ENCODE peak calls at places on chromosome X, in seven cellular contexts. One of them, this sample, is unnamed. For H3K9me3, the result is how much of the 10 kb centered on the place peaks cover.

GRCh38 chrX:2552621-2553297 is 52.0 kb upstream of the DHRSX start:
- DNase-seq in effector memory CD4-positive, alpha-beta T cell: no peak
- DNase-seq in adipocyte: peak
- DNase-seq in endothelial cell of umbilical vein: no peak
- DNase-seq in heart right ventricle: no peak
- DNase-seq in right cardiac atrium: no peak
- DNase-seq in PC-3: peak
- DNase-seq in this sample: no peak

GRCh38 chrX:74421181-74422028 is at the start of gene SLC16A2:
- DNase-seq in effector memory CD4-positive, alpha-beta T cell: no peak
- DNase-seq in adipocyte: peak
- DNase-seq in endothelial cell of umbilical vein: peak
- DNase-seq in heart right ventricle: peak
- DNase-seq in right cardiac atrium: peak
- DNase-seq in PC-3: peak
- DNase-seq in this sample: no peak

GRCh38 chrX:102560423-102561068 is 38.8 kb upstream of the ARMCX5 start:
- DNase-seq in effector memory CD4-positive, alpha-beta T cell: no peak
- DNase-seq in adipocyte: no peak
- DNase-seq in endothelial cell of umbilical vein: no peak
- DNase-seq in heart right ventricle: no peak
- DNase-seq in right cardiac atrium: no peak
- DNase-seq in PC-3: no peak
- DNase-seq in this sample: no peak

GRCh38 chrX:115588180-115588579 is 27.2 kb downstream of the PLS3 start:
- DNase-seq in effector memory CD4-positive, alpha-beta T cell: no peak
- DNase-seq in adipocyte: peak
- DNase-seq in endothelial cell of umbilical vein: no peak
- DNase-seq in heart right ventricle: no peak
- DNase-seq in right cardiac atrium: no peak
- DNase-seq in PC-3: no peak
- DNase-seq in this sample: no peak

GRCh38 chrX:70360366-70360765 is 62.7 kb upstream of the GDPD2 start:
- DNase-seq in effector memory CD4-positive, alpha-beta T cell: no peak
- DNase-seq in adipocyte: no peak
- DNase-seq in endothelial cell of umbilical vein: no peak
- DNase-seq in heart right ventricle: no peak
- DNase-seq in right cardiac atrium: no peak
- DNase-seq in PC-3: no peak
- DNase-seq in this sample: no peak

GRCh38 chrX:123424546-123424945 is 240.5 kb downstream of the GRIA3 start:
- DNase-seq in effector memory CD4-positive, alpha-beta T cell: no peak
- DNase-seq in adipocyte: peak
- DNase-seq in endothelial cell of umbilical vein: no peak
- DNase-seq in heart right ventricle: no peak
- DNase-seq in right cardiac atrium: no peak
- DNase-seq in PC-3: peak
- DNase-seq in this sample: no peak

GRCh38 chrX:150649096-150649870 is 43.9 kb upstream of the MTMR1 start:
- DNase-seq in effector memory CD4-positive, alpha-beta T cell: no peak
- DNase-seq in adipocyte: peak
- DNase-seq in endothelial cell of umbilical vein: peak
- DNase-seq in heart right ventricle: no peak
- DNase-seq in right cardiac atrium: no peak
- DNase-seq in PC-3: peak
- DNase-seq in this sample: no peak

GRCh38 chrX:8692886-8693285 is 39.1 kb downstream of the ANOS1 start:
- DNase-seq in effector memory CD4-positive, alpha-beta T cell: no peak
- DNase-seq in adipocyte: no peak
- DNase-seq in endothelial cell of umbilical vein: peak
- DNase-seq in heart right ventricle: no peak
- DNase-seq in right cardiac atrium: no peak
- DNase-seq in PC-3: peak
- DNase-seq in this sample: no peak

GRCh38 chrX:53013291-53013690 is 35.3 kb upstream of the GPR173 start:
- DNase-seq in effector memory CD4-positive, alpha-beta T cell: no peak
- DNase-seq in adipocyte: no peak
- DNase-seq in endothelial cell of umbilical vein: no peak
- DNase-seq in heart right ventricle: no peak
- DNase-seq in right cardiac atrium: no peak
- DNase-seq in PC-3: no peak
- DNase-seq in this sample: no peak

GRCh38 chrX:124504106-124504983 is 158.0 kb downstream of the SH2D1A start:
- DNase-seq in effector memory CD4-positive, alpha-beta T cell: no peak
- DNase-seq in adipocyte: peak
- DNase-seq in endothelial cell of umbilical vein: no peak
- DNase-seq in heart right ventricle: no peak
- DNase-seq in right cardiac atrium: no peak
- DNase-seq in PC-3: no peak
- DNase-seq in this sample: no peak

GRCh38 chrX:96791559-96791958 is 92.1 kb upstream of the RPA4 start:
- DNase-seq in effector memory CD4-positive, alpha-beta T cell: no peak
- DNase-seq in adipocyte: no peak
- DNase-seq in endothelial cell of umbilical vein: no peak
- DNase-seq in heart right ventricle: no peak
- DNase-seq in right cardiac atrium: no peak
- DNase-seq in PC-3: no peak
- DNase-seq in this sample: no peak

GRCh38 chrX:133335027-133335426 is 80.3 kb downstream of the GPC4 start:
- DNase-seq in effector memory CD4-positive, alpha-beta T cell: no peak
- DNase-seq in adipocyte: peak
- DNase-seq in endothelial cell of umbilical vein: no peak
- DNase-seq in heart right ventricle: no peak
- DNase-seq in right cardiac atrium: no peak
- DNase-seq in PC-3: peak
- DNase-seq in this sample: no peak

GRCh38 chrX:1596676-1597344 is 5.4 kb downstream of the AKAP17A start:
- DNase-seq in effector memory CD4-positive, alpha-beta T cell: no peak
- DNase-seq in adipocyte: no peak
- DNase-seq in endothelial cell of umbilical vein: no peak
- DNase-seq in heart right ventricle: no peak
- DNase-seq in right cardiac atrium: no peak
- DNase-seq in PC-3: no peak
- DNase-seq in this sample: peak

GRCh38 chrX:110143454-110144210 is 140.7 kb downstream of the TMEM164 start:
- DNase-seq in effector memory CD4-positive, alpha-beta T cell: no peak
- DNase-seq in adipocyte: no peak
- DNase-seq in endothelial cell of umbilical vein: no peak
- DNase-seq in heart right ventricle: no peak
- DNase-seq in right cardiac atrium: no peak
- DNase-seq in PC-3: no peak
- DNase-seq in this sample: no peak

GRCh38 chrX:27575565-27575964 is 14.6 kb upstream of the DCAF8L2 start:
- DNase-seq in effector memory CD4-positive, alpha-beta T cell: no peak
- DNase-seq in adipocyte: peak
- DNase-seq in endothelial cell of umbilical vein: peak
- DNase-seq in heart right ventricle: no peak
- DNase-seq in right cardiac atrium: no peak
- DNase-seq in PC-3: peak
- DNase-seq in this sample: no peak

GRCh38 chrX:150256297-150256650 is 106.8 kb upstream of the MAMLD1 start:
- DNase-seq in effector memory CD4-positive, alpha-beta T cell: no peak
- DNase-seq in adipocyte: no peak
- DNase-seq in endothelial cell of umbilical vein: no peak
- DNase-seq in heart right ventricle: no peak
- DNase-seq in right cardiac atrium: no peak
- DNase-seq in PC-3: no peak
- DNase-seq in this sample: no peak

DNA sequence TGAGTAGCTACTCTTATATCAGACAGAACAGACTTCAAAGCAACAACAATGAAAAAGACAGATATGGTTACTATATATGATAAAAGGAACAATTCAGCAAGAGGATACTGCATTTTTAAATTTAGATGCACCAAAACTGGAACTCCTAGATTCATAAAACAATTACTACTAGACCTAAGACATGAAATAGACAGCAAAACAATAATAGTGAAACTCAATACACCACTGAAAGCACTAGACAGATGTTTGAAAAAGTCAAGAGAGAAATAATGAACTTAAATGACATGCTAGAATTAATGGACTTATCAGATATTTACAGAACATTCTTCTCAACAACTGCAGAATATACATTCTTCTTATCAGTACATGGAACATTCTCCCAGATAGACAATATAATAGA is 99.5 kb upstream of the ITM2A start:
- DNase-seq in effector memory CD4-positive, alpha-beta T cell: no peak
- DNase-seq in adipocyte: no peak
- DNase-seq in endothelial cell of umbilical vein: no peak
- DNase-seq in heart right ventricle: no peak
- DNase-seq in right cardiac atrium: no peak
- DNase-seq in PC-3: no peak
- DNase-seq in this sample: no peak
- H3K9me3 ChIP-seq in effector memory CD4-positive, alpha-beta T cell: under half
- H3K9me3 ChIP-seq in adipocyte: under half
- H3K9me3 ChIP-seq in endothelial cell of umbilical vein: under half
- H3K9me3 ChIP-seq in heart right ventricle: under half
- H3K9me3 ChIP-seq in right cardiac atrium: under half
- H3K9me3 ChIP-seq in PC-3: under half
- H3K9me3 ChIP-seq in this sample: under half

DNA sequence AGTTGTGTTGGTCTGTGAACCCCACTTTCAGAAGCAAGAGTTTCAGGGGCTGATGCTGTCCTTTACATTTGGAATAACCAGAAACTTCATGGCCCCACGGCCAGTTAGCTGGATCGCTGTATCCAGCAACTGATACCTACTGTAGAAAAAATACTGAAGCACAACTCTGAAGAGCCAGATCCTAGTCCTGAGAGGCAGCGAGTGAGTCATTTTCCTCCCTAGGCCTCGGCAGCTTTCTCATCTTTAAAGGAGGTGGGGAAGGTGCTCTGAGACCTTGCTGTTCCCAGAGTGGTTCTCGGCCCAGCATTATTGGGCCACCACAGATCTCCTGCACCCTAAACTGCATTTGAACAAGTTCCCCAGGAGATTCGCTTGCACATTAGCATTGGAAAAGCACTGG is 63.2 kb downstream of the NHS start:
- DNase-seq in effector memory CD4-positive, alpha-beta T cell: no peak
- DNase-seq in adipocyte: no peak
- DNase-seq in endothelial cell of umbilical vein: no peak
- DNase-seq in heart right ventricle: no peak
- DNase-seq in right cardiac atrium: no peak
- DNase-seq in PC-3: no peak
- DNase-seq in this sample: no peak
- H3K9me3 ChIP-seq in effector memory CD4-positive, alpha-beta T cell: under half
- H3K9me3 ChIP-seq in adipocyte: under half
- H3K9me3 ChIP-seq in endothelial cell of umbilical vein: under half
- H3K9me3 ChIP-seq in heart right ventricle: under half
- H3K9me3 ChIP-seq in right cardiac atrium: under half
- H3K9me3 ChIP-seq in PC-3: under half
- H3K9me3 ChIP-seq in this sample: under half

DNA sequence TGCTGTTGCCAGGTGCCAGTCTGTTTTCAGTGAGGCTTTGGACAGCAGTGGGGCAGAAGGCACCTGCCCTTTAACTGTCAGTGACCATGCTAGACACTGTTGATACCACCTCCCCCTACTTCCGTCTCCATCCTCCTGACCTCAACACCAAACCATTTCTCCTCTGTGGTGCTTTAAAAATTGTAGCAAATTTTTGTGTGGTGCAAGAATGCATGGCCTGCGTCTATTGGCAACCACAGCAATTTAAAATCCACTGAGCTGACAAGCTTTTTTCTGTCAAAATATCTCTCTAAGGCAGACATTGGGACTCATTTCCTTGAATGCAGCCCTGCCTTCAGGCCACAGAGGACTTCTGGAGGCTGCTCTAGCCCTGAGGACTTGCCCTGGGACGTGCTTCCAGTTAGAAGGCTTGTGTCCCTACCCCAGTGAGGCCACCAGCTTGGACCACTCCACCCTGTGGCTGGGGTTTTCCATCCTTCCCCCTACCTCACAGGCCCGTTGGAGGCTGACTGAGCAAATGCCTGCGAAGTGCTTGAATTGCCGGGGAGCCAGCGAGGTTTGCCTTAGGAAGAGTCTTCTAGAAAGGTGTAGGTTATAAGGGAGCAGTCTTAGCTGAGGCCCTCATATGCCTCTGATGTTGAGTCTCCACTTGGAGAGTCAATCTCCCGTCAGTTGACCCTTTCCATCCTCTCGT is 6.9 kb downstream of the PRRG3 start:
- DNase-seq in effector memory CD4-positive, alpha-beta T cell: no peak
- DNase-seq in adipocyte: peak
- DNase-seq in endothelial cell of umbilical vein: no peak
- DNase-seq in heart right ventricle: no peak
- DNase-seq in right cardiac atrium: no peak
- DNase-seq in PC-3: no peak
- DNase-seq in this sample: no peak
- H3K9me3 ChIP-seq in effector memory CD4-positive, alpha-beta T cell: under half
- H3K9me3 ChIP-seq in adipocyte: under half
- H3K9me3 ChIP-seq in endothelial cell of umbilical vein: under half
- H3K9me3 ChIP-seq in heart right ventricle: under half
- H3K9me3 ChIP-seq in right cardiac atrium: under half
- H3K9me3 ChIP-seq in PC-3: under half
- H3K9me3 ChIP-seq in this sample: under half

GRCh38 chrX:64996805-64997204 is 20.6 kb upstream of the ZC4H2 start:
- DNase-seq in effector memory CD4-positive, alpha-beta T cell: no peak
- DNase-seq in adipocyte: no peak
- DNase-seq in endothelial cell of umbilical vein: no peak
- DNase-seq in heart right ventricle: no peak
- DNase-seq in right cardiac atrium: no peak
- DNase-seq in PC-3: no peak
- DNase-seq in this sample: no peak
- H3K9me3 ChIP-seq in effector memory CD4-positive, alpha-beta T cell: under half
- H3K9me3 ChIP-seq in adipocyte: under half
- H3K9me3 ChIP-seq in endothelial cell of umbilical vein: under half
- H3K9me3 ChIP-seq in heart right ventricle: under half
- H3K9me3 ChIP-seq in right cardiac atrium: under half
- H3K9me3 ChIP-seq in PC-3: under half
- H3K9me3 ChIP-seq in this sample: under half

DNA sequence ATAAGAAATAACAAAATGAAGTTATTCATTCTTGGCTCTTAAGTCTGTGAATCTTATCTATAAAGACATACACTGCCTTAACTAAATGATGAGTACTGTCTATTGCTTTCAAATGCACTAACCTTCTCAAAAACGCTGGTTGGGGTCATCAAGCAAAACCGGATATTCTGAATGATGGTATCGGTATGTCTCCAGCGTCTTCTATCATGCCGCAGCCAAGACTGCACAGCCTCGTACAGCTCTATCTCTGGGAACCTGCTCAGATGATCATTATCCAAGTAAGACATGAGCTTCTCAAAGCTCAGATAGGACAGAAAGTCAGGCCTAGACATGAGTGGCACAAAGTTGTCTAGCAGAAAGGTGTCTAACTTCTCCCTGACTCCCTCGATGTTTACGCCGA is 21.1 kb downstream of the KLHL15 start:
- DNase-seq in effector memory CD4-positive, alpha-beta T cell: no peak
- DNase-seq in adipocyte: no peak
- DNase-seq in endothelial cell of umbilical vein: no peak
- DNase-seq in heart right ventricle: no peak
- DNase-seq in right cardiac atrium: no peak
- DNase-seq in PC-3: no peak
- DNase-seq in this sample: no peak
- H3K9me3 ChIP-seq in effector memory CD4-positive, alpha-beta T cell: under half
- H3K9me3 ChIP-seq in adipocyte: under half
- H3K9me3 ChIP-seq in endothelial cell of umbilical vein: under half
- H3K9me3 ChIP-seq in heart right ventricle: under half
- H3K9me3 ChIP-seq in right cardiac atrium: under half
- H3K9me3 ChIP-seq in PC-3: under half
- H3K9me3 ChIP-seq in this sample: under half

GRCh38 chrX:82648062-82648461 is 860.0 kb upstream of the POU3F4 start:
- DNase-seq in effector memory CD4-positive, alpha-beta T cell: no peak
- DNase-seq in adipocyte: no peak
- DNase-seq in endothelial cell of umbilical vein: no peak
- DNase-seq in heart right ventricle: no peak
- DNase-seq in right cardiac atrium: no peak
- DNase-seq in PC-3: peak
- DNase-seq in this sample: no peak
- H3K9me3 ChIP-seq in effector memory CD4-positive, alpha-beta T cell: under half
- H3K9me3 ChIP-seq in adipocyte: under half
- H3K9me3 ChIP-seq in endothelial cell of umbilical vein: under half
- H3K9me3 ChIP-seq in heart right ventricle: under half
- H3K9me3 ChIP-seq in right cardiac atrium: under half
- H3K9me3 ChIP-seq in PC-3: under half
- H3K9me3 ChIP-seq in this sample: under half

GRCh38 chrX:19810370-19810769 is 77.0 kb downstream of the SH3KBP1 start:
- DNase-seq in effector memory CD4-positive, alpha-beta T cell: no peak
- DNase-seq in adipocyte: peak
- DNase-seq in endothelial cell of umbilical vein: no peak
- DNase-seq in heart right ventricle: no peak
- DNase-seq in right cardiac atrium: no peak
- DNase-seq in PC-3: no peak
- DNase-seq in this sample: no peak
- H3K9me3 ChIP-seq in effector memory CD4-positive, alpha-beta T cell: under half
- H3K9me3 ChIP-seq in adipocyte: under half
- H3K9me3 ChIP-seq in endothelial cell of umbilical vein: under half
- H3K9me3 ChIP-seq in heart right ventricle: under half
- H3K9me3 ChIP-seq in right cardiac atrium: under half
- H3K9me3 ChIP-seq in PC-3: under half
- H3K9me3 ChIP-seq in this sample: under half

This sample was measured in H1.